ENCODE peak calls at places on chromosome 19, in six cellular contexts. Q is CD8-positive, alpha-beta T cell; M is esophagus squamous epithelium; Z is Right ventricle myocardium superior; N is stimulated activated CD4-positive, alpha-beta T cell treated with anti-CD3 and anti-CD28 coated beads, Interleukin-1b, Interleukin-23, amount 100 ng/mL, for 4 hours; R is fibroblast of villous mesenchyme. T is an unnamed sample.

GRCh38 chr19:10421240-10421948 is 1.1 kb downstream of the PDE4A start:
- DNase-seq in Q (no peak), M (no peak), Z (no peak), N (no peak), R (no peak), T (no peak)

GRCh38 chr19:7832781-7833180 is 2.8 kb downstream of the EVI5L start:
- DNase-seq in Q (no peak), M (no peak), Z (no peak), N (no peak), R (no peak), T (no peak)

GRCh38 chr19:12596927-12597548 is 13.6 kb downstream of the ZNF490 start:
- DNase-seq in Q (no peak), M (no peak), Z (no peak), N (no peak), R (no peak), T (no peak)

GRCh38 chr19:27392027-27392632 is 1820.8 kb downstream of the UQCRFS1 start:
- DNase-seq in Q (no peak), M (no peak), Z (no peak), N (no peak), R (no peak), T (no peak)

GRCh38 chr19:13154241-13154778 is 4.1 kb downstream of the IER2 start:
- DNase-seq in Q (peak), M (peak), Z (peak), N (peak), R (peak), T (no peak)

GRCh38 chr19:46821512-46822359 is 28.9 kb downstream of the AP2S1 start:
- DNase-seq in Q (peak), M (no peak), Z (peak), N (peak), R (no peak), T (no peak)

GRCh38 chr19:13781547-13781946 is 7.3 kb downstream of the C19orf53 start:
- DNase-seq in Q (no peak), M (no peak), Z (peak), N (no peak), R (peak), T (no peak)

GRCh38 chr19:55777528-55777927 is 8.6 kb downstream of the RFPL4AL1 start:
- DNase-seq in Q (no peak), M (no peak), Z (no peak), N (no peak), R (no peak), T (no peak)

GRCh38 chr19:28971011-28971410 is 241.9 kb downstream of the UQCRFS1 start:
- DNase-seq in Q (no peak), M (no peak), Z (no peak), N (no peak), R (no peak), T (no peak)

GRCh38 chr19:18860725-18861124 is 29.0 kb downstream of the UPF1 start:
- DNase-seq in Q (no peak), M (no peak), Z (no peak), N (no peak), R (no peak), T (no peak)

GRCh38 chr19:52520013-52520412 is 7.5 kb upstream of the ZNF808 start:
- DNase-seq in Q (no peak), M (no peak), Z (no peak), N (no peak), R (no peak), T (no peak)

GRCh38 chr19:18408053-18408476 is 10.6 kb upstream of the LRRC25 start:
- DNase-seq in Q (no peak), M (no peak), Z (peak), N (no peak), R (no peak), T (no peak)

GRCh38 chr19:48645652-48646191 is at the start of gene CA11:
- DNase-seq in Q (no peak), M (no peak), Z (no peak), N (no peak), R (no peak), T (no peak)

GRCh38 chr19:47226426-47227346 is 4.3 kb downstream of the BBC3 start:
- DNase-seq in Q (peak), M (no peak), Z (peak), N (no peak), R (peak), T (no peak)

GRCh38 chr19:52946322-52947310 is 16.1 kb downstream of the ZNF816 start:
- DNase-seq in Q (no peak), M (no peak), Z (peak), N (no peak), R (peak), T (no peak)

GRCh38 chr19:45333609-45334303 is 6.8 kb upstream of the KLC3 start:
- DNase-seq in Q (no peak), M (no peak), Z (no peak), N (no peak), R (no peak), T (no peak)

GRCh38 chr19:12825259-12826131 is 8.9 kb downstream of the RTBDN start:
- DNase-seq in Q (no peak), M (no peak), Z (no peak), N (no peak), R (peak), T (no peak)

GRCh38 chr19:36638862-36639510 is 27.7 kb downstream of the ZNF461 start:
- DNase-seq in Q (no peak), M (no peak), Z (no peak), N (no peak), R (peak), T (no peak)

GRCh38 chr19:16323532-16323931 is 1.1 kb upstream of the KLF2 start:
- DNase-seq in Q (no peak), M (no peak), Z (no peak), N (no peak), R (no peak), T (no peak)

GRCh38 chr19:16268676-16269319 is 55.8 kb upstream of the KLF2 start:
- DNase-seq in Q (no peak), M (no peak), Z (no peak), N (peak), R (no peak), T (no peak)

GRCh38 chr19:50870417-50871089 is 2.7 kb upstream of the KLK2 start:
- DNase-seq in Q (no peak), M (no peak), Z (no peak), N (no peak), R (no peak), T (no peak)

GRCh38 chr19:616276-616675 is 17.1 kb downstream of the POLRMT start:
- DNase-seq in Q (no peak), M (no peak), Z (no peak), N (no peak), R (no peak), T (no peak)

GRCh38 chr19:46495789-46496099 is at the start of gene PNMA8B:
- DNase-seq in Q (no peak), M (no peak), Z (peak), N (no peak), R (peak), T (no peak)

GRCh38 chr19:36182612-36183454 is 30.6 kb upstream of the COX7A1 start:
- DNase-seq in Q (no peak), M (no peak), Z (no peak), N (no peak), R (peak), T (no peak)

T was measured in SIG-M5.